ENCODE peak calls at places on chromosomes 12 and 14, in five cellular contexts. D, P, N, V and T are unnamed samples.

GRCh38 chr12:47545938-47546609 is 159.8 kb downstream of the RPAP3 start:
- DNase-seq in D (peak; percentile 55), N (no peak), V (no peak), P (no peak), T (no peak)

GRCh38 chr12:32116897-32117296 is 10.2 kb downstream of the BICD1 start:
- DNase-seq in P (no peak), D (no peak), V (no peak), N (no peak), T (peak; percentile 49)

GRCh38 chr12:122888232-122888752 is 7.6 kb downstream of the VPS37B start:
- DNase-seq in D (peak; percentile 80), P (peak; percentile 38), N (peak; percentile 85), V (peak; percentile 63), T (peak; percentile 94)

GRCh38 chr12:6044082-6044481 is 80.4 kb downstream of the VWF start:
- DNase-seq in N (no peak), P (no peak), V (no peak), D (no peak), T (no peak)

GRCh38 chr14:51386983-51387730 is 147.1 kb downstream of the TMX1 start:
- DNase-seq in N (no peak), P (peak; percentile 33), D (no peak), V (no peak), T (peak; percentile 60)

GRCh38 chr12:53378705-53379388 is 1.1 kb upstream of the SP1 start:
- DNase-seq in N (peak; percentile 44), P (no peak), V (no peak), D (no peak), T (no peak)

GRCh38 chr12:18171571-18171970 is 81.6 kb upstream of the RERGL start:
- DNase-seq in N (no peak), P (no peak), V (no peak), D (no peak), T (no peak)

GRCh38 chr12:131918311-131919050 is 10.6 kb upstream of the PUS1 start:
- DNase-seq in D (no peak), V (peak; percentile 72), N (no peak), P (no peak), T (no peak)

GRCh38 chr12:130838284-130838950 is 633 bp downstream of the STX2 start:
- DNase-seq in N (peak; percentile 45), D (peak; percentile 26), V (no peak), P (no peak), T (peak; percentile 35)

GRCh38 chr12:96578526-96579125 is 89.2 kb downstream of the CFAP54 start:
- DNase-seq in V (peak; percentile 17), P (peak; percentile 42), N (peak; percentile 70), D (peak; percentile 75), T (peak; percentile 74)